ENCODE peak calls at places on chromosome 7, in nine cellular contexts. E is neural progenitor cell; I is uterus; U is H9; A is SK-N-SH; M is CD4-positive, alpha-beta T cell; O is psoas muscle; L is mesenchymal stem cell; H is heart right ventricle. Q is an unnamed sample.

GRCh38 chr7:54811016-54811924 is 52.3 kb upstream of the SEC61G start:
- DNase-seq in E (no peak), I (no peak), U (no peak), A (no peak), M (no peak), O (no peak), L (peak; percentile 62), H (no peak), Q (no peak)

GRCh38 chr7:132436121-132436520 is 140.1 kb downstream of the PLXNA4 start:
- DNase-seq in E (no peak), I (no peak), U (no peak), A (peak; percentile 82), M (no peak), O (no peak), L (no peak), H (peak; percentile 60), Q (no peak)

GRCh38 chr7:148963583-148964509 is 64.5 kb downstream of the PDIA4 start:
- DNase-seq in E (peak; percentile 26), I (no peak), U (no peak), A (no peak), M (no peak), O (no peak), L (no peak), H (no peak), Q (no peak)

GRCh38 chr7:72540106-72540611 is 128.0 kb upstream of the CALN1 start:
- DNase-seq in E (no peak), I (no peak), U (no peak), A (no peak), M (no peak), O (no peak), L (no peak), H (no peak), Q (no peak)

GRCh38 chr7:90604383-90604782 is 8.3 kb downstream of the CDK14 start:
- DNase-seq in E (no peak), I (no peak), U (no peak), A (no peak), M (no peak), O (no peak), L (no peak), H (no peak), Q (no peak)

GRCh38 chr7:150848111-150848510 is 4.2 kb upstream of the AOC1 start:
- DNase-seq in E (no peak), I (no peak), U (peak; percentile 18), A (no peak), M (no peak), O (no peak), L (no peak), H (no peak), Q (peak; percentile 59)

GRCh38 chr7:108001759-108002725 is 919 bp downstream of the LAMB1 start:
- DNase-seq in E (peak; percentile 48), I (peak; percentile 60), U (peak; percentile 44), A (peak; percentile 95), M (no peak), O (no peak), L (peak; percentile 59), H (no peak), Q (no peak)

GRCh38 chr7:30505174-30505697 is 607 bp upstream of the GGCT start:
- DNase-seq in E (no peak), I (no peak), U (no peak), A (no peak), M (no peak), O (no peak), L (no peak), H (no peak), Q (no peak)

GRCh38 chr7:25260862-25261454 is 32.7 kb upstream of the NPVF start:
- DNase-seq in E (no peak), I (no peak), U (no peak), A (no peak), M (no peak), O (no peak), L (peak; percentile 72), H (no peak), Q (no peak)

DNA sequence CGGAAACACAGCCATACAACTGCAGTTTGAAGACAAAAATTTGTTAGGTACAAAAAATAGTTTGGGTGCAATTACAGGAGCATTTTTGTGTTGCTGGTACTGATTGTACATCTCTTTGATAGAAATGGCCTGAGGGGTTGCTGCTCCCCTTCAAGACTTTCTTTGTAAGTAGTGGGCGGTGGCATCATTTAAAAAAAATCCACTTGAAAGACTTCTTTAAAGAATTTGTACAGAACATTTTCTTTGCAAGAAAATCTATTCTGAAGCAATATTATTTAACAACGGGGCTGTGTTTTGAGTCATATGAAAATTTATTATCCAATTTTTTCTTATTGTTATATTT is 144.1 kb upstream of the CAV2 start:
- DNase-seq in E (no peak), I (no peak), U (no peak), A (no peak), M (no peak), O (no peak), L (no peak), H (no peak), Q (no peak)
- H3K27ac ChIP-seq in E (no peak overlapping the region), I (peak overlapping the region; percentile 84), U (no peak overlapping the region), A (peak overlapping the region; percentile 88), M (no peak overlapping the region), O (peak overlapping the region; percentile 75), L (peak overlapping the region; percentile 93), H (peak overlapping the region; percentile 91), Q (peak overlapping the region; percentile 82)

GRCh38 chr7:100949931-100950443 is 653 bp downstream of the MUC3A start:
- DNase-seq in E (peak; percentile 17), I (no peak), U (peak; percentile 59), A (no peak), M (no peak), O (no peak), L (no peak), H (no peak), Q (no peak)
- H3K27ac ChIP-seq in E (no peak overlapping the region), I (no peak overlapping the region), U (no peak overlapping the region), A (no peak overlapping the region), M (no peak overlapping the region), O (no peak overlapping the region), L (no peak overlapping the region), H (no peak overlapping the region), Q (no peak overlapping the region)

GRCh38 chr7:5132539-5132938 is 57.5 kb upstream of the WIPI2 start:
- DNase-seq in E (no peak), I (no peak), U (no peak), A (no peak), M (no peak), O (no peak), L (no peak), H (no peak), Q (no peak)
- H3K27ac ChIP-seq in E (no peak overlapping the region), I (no peak overlapping the region), U (no peak overlapping the region), A (no peak overlapping the region), M (no peak overlapping the region), O (no peak overlapping the region), L (no peak overlapping the region), H (no peak overlapping the region), Q (no peak overlapping the region)

DNA sequence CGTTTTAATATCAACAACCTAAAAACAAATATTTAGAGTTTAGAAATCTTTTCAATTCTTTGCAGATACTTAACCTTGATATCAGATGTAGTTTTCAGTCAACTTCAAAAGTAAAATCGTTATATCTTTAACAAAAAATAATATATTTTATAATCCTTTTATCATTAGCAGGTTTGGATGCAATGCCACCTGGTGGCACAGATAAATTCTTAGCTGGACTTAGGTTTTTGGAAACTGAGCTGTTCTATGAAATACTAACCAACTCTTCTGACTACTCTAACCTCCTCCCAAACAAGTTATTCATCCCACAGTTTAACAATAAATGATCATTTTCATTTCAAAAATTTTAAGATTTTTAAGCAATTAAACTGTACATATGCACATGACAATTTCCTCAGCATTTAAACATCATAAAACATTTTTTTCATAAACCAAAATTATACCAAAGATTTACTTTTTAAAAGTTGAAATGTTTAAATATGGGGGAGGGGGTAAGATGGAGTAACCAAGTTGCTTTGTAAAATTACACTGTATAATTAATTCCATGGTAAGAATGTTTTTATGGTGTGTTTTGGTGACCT is 56.9 kb downstream of the HIBADH start:
- DNase-seq in E (peak; percentile 18), I (no peak), U (no peak), A (no peak), M (no peak), O (no peak), L (peak; percentile 32), H (no peak), Q (no peak)
- H3K27ac ChIP-seq in E (no peak overlapping the region), I (no peak overlapping the region), U (no peak overlapping the region), A (peak overlapping the region; percentile 84), M (no peak overlapping the region), O (no peak overlapping the region), L (peak overlapping the region; percentile 53), H (no peak overlapping the region), Q (no peak overlapping the region)